ENCODE peak calls at places on chromosomes 13 and 19, in four cellular contexts. O is HepG2, D is H1, H is GM12878. F is an unnamed sample.

GRCh38 chr13:108728370-108728769 is 99.0 kb downstream of the MYO16 start:
- DNase-seq in D (peak), O (peak), H (no peak), F (no peak)

GRCh38 chr13:110361365-110361911 is 54.4 kb downstream of the COL4A2 start:
- DNase-seq in O (no peak), D (no peak), H (no peak), F (no peak)

GRCh38 chr13:45238945-45239795 is 38.3 kb upstream of the KCTD4 start:
- DNase-seq in H (no peak), O (no peak), D (no peak), F (no peak)

GRCh38 chr19:46271488-46272197 is 25.2 kb upstream of the HIF3A start:
- DNase-seq in H (no peak), D (no peak), O (no peak), F (no peak)

GRCh38 chr13:60327551-60327950 is 69.5 kb upstream of the TDRD3 start:
- DNase-seq in H (no peak), O (no peak), D (no peak), F (no peak)

GRCh38 chr13:40618581-40619478 is 47.6 kb downstream of the FOXO1 start:
- DNase-seq in D (no peak), H (no peak), O (no peak), F (no peak)

GRCh38 chr13:30125422-30126073 is 181.8 kb downstream of the KATNAL1 start:
- DNase-seq in O (peak), H (no peak), D (no peak), F (no peak)

GRCh38 chr13:101231751-101232428 is 184.4 kb downstream of the NALCN start:
- DNase-seq in O (no peak), H (no peak), D (no peak), F (no peak)

GRCh38 chr19:53808710-53809125 is 15.4 kb downstream of the NLRP12 start:
- DNase-seq in H (no peak), O (peak), D (no peak), F (no peak)

GRCh38 chr13:45337395-45337794 is 3.6 kb downstream of the TPT1 start:
- DNase-seq in H (no peak), O (no peak), D (no peak), F (no peak)

GRCh38 chr13:92716749-92717148 is 509.9 kb upstream of the GPC6 start:
- DNase-seq in H (no peak), O (peak), D (no peak), F (no peak)

GRCh38 chr19:10854350-10855089 is 6.3 kb downstream of the C19orf38 start:
- DNase-seq in O (peak), H (no peak), D (no peak), F (no peak)

GRCh38 chr19:8209965-8210659 is 942 bp downstream of the CERS4 start:
- DNase-seq in O (no peak), D (no peak), H (no peak), F (no peak)

GRCh38 chr13:32587774-32588165 is 1.5 kb downstream of the PDS5B start:
- DNase-seq in O (peak), H (no peak), D (no peak), F (peak)

GRCh38 chr19:3700242-3701032 is at the start of gene PIP5K1C:
- DNase-seq in O (peak), D (no peak), H (peak), F (peak)

GRCh38 chr19:30064776-30065494 is 122.9 kb downstream of the URI1 start:
- DNase-seq in O (no peak), D (no peak), H (no peak), F (no peak)

GRCh38 chr13:76783798-76784197 is 102.4 kb downstream of the KCTD12 start:
- DNase-seq in H (no peak), D (peak), O (no peak), F (no peak)

DNA sequence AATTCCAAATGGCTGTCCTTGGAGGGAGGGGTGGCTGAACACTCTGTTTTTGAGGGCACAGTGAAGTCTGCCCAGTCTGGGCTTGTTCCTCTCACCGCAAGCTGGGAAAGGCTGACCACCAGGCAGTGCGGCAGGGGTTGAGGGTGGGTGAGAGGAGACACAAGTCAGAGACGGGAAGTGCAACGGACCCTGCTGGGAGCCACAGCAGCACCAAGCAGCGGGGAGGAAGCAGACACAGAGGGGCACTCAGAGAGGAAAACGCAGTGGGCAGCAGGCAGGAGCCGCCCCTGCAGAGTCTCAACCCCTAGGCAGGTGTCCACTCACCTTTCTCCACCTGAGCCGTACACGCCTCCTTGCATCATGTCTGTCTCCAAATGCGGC is 15.6 kb downstream of the AKAP8L start:
- DNase-seq in H (no peak), O (no peak), D (no peak), F (no peak)
- TF ChIP-seq CBX5 in H (no peak), O (no peak), D (no peak), F (no peak)

GRCh38 chr13:99264053-99264452 is 5.9 kb upstream of the GPR18 start:
- DNase-seq in H (no peak), D (no peak), O (no peak), F (no peak)

GRCh38 chr13:99267927-99268326 is 9.7 kb upstream of the GPR18 start:
- DNase-seq in H (no peak), D (no peak), O (no peak), F (peak)

GRCh38 chr13:99266827-99267226 is 8.6 kb upstream of the GPR18 start:
- DNase-seq in O (no peak), D (no peak), H (no peak), F (no peak)

GRCh38 chr13:99265162-99265822 is 7.1 kb upstream of the GPR18 start:
- DNase-seq in D (no peak), H (no peak), O (no peak), F (no peak)

GRCh38 chr13:99265823-99266426 is 7.7 kb upstream of the GPR18 start:
- DNase-seq in D (no peak), H (no peak), O (peak), F (peak)
- TF ChIP-seq CBX5 in D (no peak), H (no peak), O (no peak), F (no peak)

GRCh38 chr19:40777795-40778044 is 327 bp upstream of the RAB4B start:
- DNase-seq in D (no peak), O (no peak), H (no peak), F (no peak)

GRCh38 chr19:40776364-40776763 is 1.0 kb downstream of the MIA start:
- DNase-seq in H (no peak), O (no peak), D (no peak), F (no peak)

GRCh38 chr19:40775632-40776022 is 306 bp downstream of the MIA start:
- DNase-seq in D (no peak), H (no peak), O (no peak), F (no peak)

GRCh38 chr19:40776966-40777794 is 867 bp upstream of the RAB4B start:
- DNase-seq in H (peak), D (peak), O (peak), F (peak)

GRCh38 chr19:40774916-40775631 is at the start of gene MIA:
- DNase-seq in H (no peak), O (no peak), D (no peak), F (no peak)
- TF ChIP-seq CBX5 in H (no peak), O (no peak), D (no peak), F (no peak)

DNA sequence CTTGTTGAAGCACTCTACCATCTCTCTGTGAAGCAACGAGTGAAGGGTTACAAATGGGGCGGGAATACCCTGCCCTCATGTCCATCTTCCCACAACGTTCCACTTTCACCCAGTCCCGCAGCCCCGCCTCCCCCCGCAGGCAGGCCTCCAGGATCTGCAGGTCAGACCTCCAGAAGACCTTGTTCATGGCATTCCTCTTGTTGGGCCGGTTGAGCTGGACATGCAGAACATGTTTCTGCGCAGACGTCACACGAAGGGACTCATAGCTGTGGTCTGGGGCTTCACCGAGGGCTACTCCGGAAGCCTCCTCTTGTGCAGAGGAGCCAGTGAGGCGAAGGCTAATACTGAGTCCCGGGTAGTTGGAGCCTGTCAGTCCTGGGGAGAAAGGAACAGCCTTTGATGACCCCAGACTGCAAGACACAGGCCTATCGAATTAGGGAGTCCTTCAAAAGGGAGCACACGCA is 420 bp downstream of the ECH1 start:
- DNase-seq in D (no peak), H (no peak), O (peak), F (peak)
- TF ChIP-seq CBX5 in D (no peak), H (no peak), O (peak), F (no peak)

GRCh38 chr19:49295208-49295880 is 29.6 kb downstream of the SLC6A16 start:
- DNase-seq in H (no peak), D (no peak), O (no peak), F (no peak)
- TF ChIP-seq CBX5 in H (no peak), D (no peak), O (no peak), F (no peak)